ENCODE peak calls at places on chromosomes 7 and 10, in seven cellular contexts. K is HCT116, M is PC-9, A is GM23248, W is endothelial cell of umbilical vein, E is HepG2, D is DND-41. R is an unnamed sample.

GRCh38 chr7:46559194-46559576 is 638.1 kb upstream of the IGFBP3 start:
- DNase-seq in M (peak), K (no peak), E (no peak), A (peak), D (no peak), W (no peak), R (no peak)

GRCh38 chr10:104639595-104640338 is 1.3 kb upstream of the SORCS3 start:
- DNase-seq in K (no peak), A (no peak), D (no peak), M (no peak), W (no peak), E (no peak), R (no peak)

GRCh38 chr7:105584165-105584564 is 2.9 kb upstream of the EFCAB10 start:
- DNase-seq in W (no peak), D (no peak), E (no peak), M (no peak), A (no peak), K (no peak), R (no peak)

GRCh38 chr10:99529483-99530107 is 3.1 kb upstream of the NKX2-3 start:
- DNase-seq in E (no peak), W (no peak), D (no peak), M (no peak), K (no peak), A (no peak), R (no peak)

GRCh38 chr7:157928171-157928794 is 591.5 kb downstream of the DNAJB6 start:
- DNase-seq in D (no peak), M (no peak), E (no peak), W (no peak), K (no peak), A (no peak), R (no peak)

GRCh38 chr7:137951700-137952099 is 50.2 kb downstream of the CREB3L2 start:
- DNase-seq in D (no peak), A (no peak), K (no peak), M (no peak), W (no peak), E (no peak), R (no peak)

GRCh38 chr7:69898189-69898588 is 299.9 kb downstream of the AUTS2 start:
- DNase-seq in M (no peak), E (no peak), A (no peak), D (peak), W (no peak), K (no peak), R (no peak)

GRCh38 chr10:71778071-71778470 is 4.8 kb upstream of the VSIR start:
- DNase-seq in D (no peak), A (no peak), K (no peak), W (no peak), E (no peak), M (no peak), R (no peak)

GRCh38 chr10:11446133-11446532 is 165.3 kb downstream of the USP6NL start:
- DNase-seq in K (no peak), D (no peak), E (no peak), W (no peak), A (no peak), M (no peak), R (no peak)

GRCh38 chr10:4647138-4647785 is 178.7 kb upstream of the AKR1E2 start:
- DNase-seq in A (peak), K (no peak), M (no peak), D (no peak), E (no peak), W (peak), R (no peak)

DNA sequence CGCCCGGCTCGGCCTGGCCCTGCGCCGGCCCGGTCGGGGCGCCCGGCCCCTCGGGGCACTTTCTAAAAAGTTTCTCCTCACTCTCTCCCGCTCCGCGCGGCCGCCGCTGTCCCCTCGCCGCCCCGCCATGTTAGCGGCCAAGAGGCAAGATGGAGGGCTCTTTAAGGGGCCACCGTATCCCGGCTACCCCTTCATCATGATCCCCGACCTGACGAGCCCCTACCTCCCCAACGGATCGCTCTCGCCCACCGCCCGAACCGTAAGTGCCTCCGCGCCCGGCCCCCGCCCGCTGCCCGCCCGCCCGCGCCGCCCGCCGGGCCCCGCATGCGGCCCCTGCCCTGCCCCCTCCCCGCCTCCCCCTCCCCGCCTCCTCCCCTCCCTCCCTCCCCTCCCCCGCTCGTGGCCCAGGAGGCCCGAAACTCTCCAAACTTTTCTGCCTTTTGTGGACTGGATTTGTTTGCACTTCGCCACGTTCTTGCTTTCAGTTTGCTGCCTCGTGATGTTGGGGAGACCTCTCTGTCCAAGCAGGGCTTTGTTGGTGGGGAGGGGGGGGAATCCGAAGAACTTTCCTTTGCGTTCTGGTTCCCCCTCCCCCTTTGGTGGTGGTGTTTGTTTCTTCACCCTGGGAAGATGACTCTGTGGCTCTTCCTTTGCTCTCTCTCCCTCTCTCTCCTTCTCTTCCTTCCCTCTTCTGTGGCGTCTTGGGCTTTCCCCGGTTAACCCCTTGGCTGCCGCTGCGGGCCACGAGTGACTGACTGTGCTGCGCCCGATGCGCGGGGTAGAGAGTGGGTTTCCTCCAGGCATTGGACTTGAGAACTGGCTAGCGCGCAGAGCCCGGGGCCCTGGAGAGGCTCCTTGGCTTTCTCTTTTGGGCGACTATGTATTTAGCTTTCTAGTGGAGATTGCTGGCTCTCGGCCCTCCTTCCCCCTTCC is 1.6 kb downstream of the TCF7L2 start:
- DNase-seq in A (peak), W (peak), E (peak), K (peak), D (peak), M (peak), R (no peak)
- TF ChIP-seq EZH2 in A (no peak), W (no peak), E (no peak), K (no peak), D (no peak), M (no peak), R (no peak)

GRCh38 chr7:522938-523289 is 3.3 kb upstream of the PDGFA start:
- DNase-seq in A (no peak), K (no peak), W (no peak), D (no peak), E (no peak), M (no peak), R (no peak)

GRCh38 chr7:520503-521161 is 986 bp upstream of the PDGFA start:
- DNase-seq in M (no peak), W (no peak), E (no peak), K (no peak), D (no peak), A (peak), R (no peak)

GRCh38 chr7:521221-522070 is 1.8 kb upstream of the PDGFA start:
- DNase-seq in M (peak), E (no peak), D (peak), W (peak), A (peak), K (no peak), R (no peak)

GRCh38 chr7:523436-524336 is 4.0 kb upstream of the PDGFA start:
- DNase-seq in A (no peak), D (no peak), W (no peak), M (no peak), E (no peak), K (no peak), R (no peak)

GRCh38 chr7:522071-522937 is 2.7 kb upstream of the PDGFA start:
- DNase-seq in E (no peak), K (no peak), W (peak), D (peak), M (peak), A (peak), R (no peak)
- TF ChIP-seq EZH2 in E (peak), K (no peak), W (no peak), D (no peak), M (no peak), A (peak), R (peak)

GRCh38 chr7:73606801-73607691 is 17.3 kb downstream of the MLXIPL start:
- DNase-seq in D (peak), W (peak), E (peak), A (peak), K (no peak), M (peak), R (no peak)
- TF ChIP-seq EZH2 in D (no peak), W (no peak), E (no peak), A (no peak), K (no peak), M (no peak), R (no peak)

GRCh38 chr10:101644002-101644401 is 51.0 kb downstream of the FBXW4 start:
- DNase-seq in M (no peak), E (no peak), K (no peak), A (no peak), W (no peak), D (no peak), R (no peak)
- TF ChIP-seq EZH2 in M (no peak), E (no peak), K (no peak), A (no peak), W (no peak), D (no peak), R (no peak)

DNA sequence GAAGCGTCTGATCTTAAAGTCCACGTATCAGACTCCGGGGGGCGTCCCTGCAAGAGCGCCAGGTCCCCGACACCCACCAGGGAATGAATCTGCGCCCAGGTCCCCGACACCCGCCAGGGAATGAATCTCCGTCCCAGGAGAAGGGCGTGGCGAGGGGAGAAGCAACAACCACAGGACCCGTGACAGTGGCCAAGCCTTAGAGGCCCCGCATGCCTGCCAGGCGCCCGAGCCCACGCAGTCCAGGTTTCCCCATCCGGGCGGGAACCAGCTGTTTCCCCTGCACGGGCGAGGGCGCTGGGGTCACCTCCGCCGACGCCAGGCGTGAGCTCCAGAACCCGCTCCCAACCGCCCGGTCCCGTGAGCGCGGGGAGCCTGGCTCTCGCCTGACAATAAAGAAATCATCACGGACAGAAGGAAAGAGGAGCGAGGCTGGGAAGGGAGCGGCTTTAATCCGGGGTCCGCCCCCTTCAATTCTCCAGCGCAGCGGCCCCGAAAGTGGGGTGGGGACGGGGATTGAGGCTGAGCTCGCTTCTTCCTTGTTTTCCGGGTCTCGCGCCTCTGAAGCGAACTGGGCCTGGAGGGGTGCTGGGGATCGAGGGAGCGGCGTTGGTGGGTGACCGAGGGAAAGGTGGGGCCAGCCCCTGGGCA is 29.0 kb upstream of the BMS1 start:
- DNase-seq in K (no peak), W (peak), E (no peak), M (no peak), D (no peak), A (peak), R (no peak)
- TF ChIP-seq EZH2 in K (no peak), W (peak), E (no peak), M (no peak), D (no peak), A (peak), R (no peak)

GRCh38 chr10:117134084-117135025 is 3.7 kb downstream of the VAX1 start:
- DNase-seq in K (no peak), E (no peak), D (no peak), M (no peak), A (peak), W (no peak), R (no peak)
- TF ChIP-seq EZH2 in K (no peak), E (no peak), D (no peak), M (no peak), A (no peak), W (no peak), R (no peak)